ENCODE peak calls at places on chromosomes 12 and 14, in eight cellular contexts. P is sigmoid colon, B is esophagus squamous epithelium, T is GM12878, S is tibial nerve, Y is heart left ventricle, K is upper lobe of right lung, I is psoas muscle. N is an unnamed sample.
A peak's percentile ranks its signal among the peaks of the same experiment; 100 is the strongest.

GRCh38 chr14:31867570-31867969 is 209.5 kb upstream of the ARHGAP5 start:
- DNase-seq in P (no peak), B (no peak), T (no peak), S (no peak), Y (no peak), K (no peak), I (no peak), N (no peak)

GRCh38 chr12:26787125-26787495 is 45.9 kb downstream of the ITPR2 start:
- DNase-seq in P (no peak), B (no peak), T (no peak), S (no peak), Y (no peak), K (no peak), I (no peak), N (peak; percentile 68)

GRCh38 chr14:104724981-104725771 is 1.1 kb downstream of the ADSS1 start:
- DNase-seq in P (no peak), B (no peak), T (no peak), S (no peak), Y (peak; percentile 65), K (no peak), I (peak; percentile 91), N (no peak)

GRCh38 chr12:109482894-109483293 is 5.5 kb downstream of the UBE3B start:
- DNase-seq in P (no peak), B (no peak), T (no peak), S (no peak), Y (no peak), K (no peak), I (no peak), N (no peak)

GRCh38 chr12:95385646-95386045 is 88.3 kb upstream of the METAP2 start:
- DNase-seq in P (no peak), B (no peak), T (no peak), S (no peak), Y (no peak), K (no peak), I (no peak), N (peak; percentile 38)

GRCh38 chr14:24055971-24056799 is 4.4 kb downstream of the CARMIL3 start:
- DNase-seq in P (peak; percentile 42), B (no peak), T (no peak), S (no peak), Y (no peak), K (no peak), I (no peak), N (no peak)

GRCh38 chr14:23056956-23057756 is at the start of gene CDH24:
- DNase-seq in P (peak; percentile 86), B (no peak), T (no peak), S (peak; percentile 40), Y (peak; percentile 76), K (peak; percentile 85), I (peak; percentile 76), N (peak; percentile 58)

GRCh38 chr12:58588771-58589170 is 331.5 kb downstream of the LRIG3 start:
- DNase-seq in P (no peak), B (no peak), T (no peak), S (no peak), Y (no peak), K (no peak), I (no peak), N (peak; percentile 30)

GRCh38 chr12:84874125-84874824 is 38.3 kb downstream of the SLC6A15 start:
- DNase-seq in P (no peak), B (no peak), T (no peak), S (no peak), Y (no peak), K (no peak), I (no peak), N (peak; percentile 85)

DNA sequence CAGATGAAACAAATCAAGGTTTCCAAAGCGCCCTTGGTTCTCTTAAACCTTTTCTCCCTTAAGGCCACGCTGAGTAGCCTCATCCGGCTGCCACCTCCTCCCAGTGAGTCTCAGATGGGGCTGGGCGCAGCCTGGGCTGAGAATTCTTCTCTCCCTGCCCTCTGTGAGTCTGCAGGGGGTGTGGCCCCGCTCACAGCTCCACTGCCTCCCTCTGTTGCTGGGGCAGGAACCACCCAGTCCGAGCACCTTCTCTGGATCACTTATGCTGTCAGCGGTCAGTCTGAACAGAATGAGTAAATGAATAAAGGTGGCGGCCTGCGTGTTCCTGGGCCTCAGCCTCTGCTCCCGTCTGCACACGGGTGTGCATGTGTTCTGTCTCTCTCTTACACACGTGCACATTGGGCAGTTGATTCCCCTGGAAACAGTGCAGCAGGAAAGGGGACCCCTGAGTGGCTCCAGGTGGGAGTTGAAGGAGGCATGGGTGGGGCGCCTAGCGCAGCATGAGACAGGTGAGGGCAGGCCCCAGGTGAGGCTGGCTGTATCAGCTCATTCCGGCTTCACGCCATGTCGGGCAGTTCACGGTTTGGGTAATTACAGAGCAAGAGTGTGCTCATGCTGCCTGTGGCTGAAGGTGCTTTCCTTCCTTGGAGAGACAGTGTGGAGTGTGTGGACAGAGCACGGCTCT is 4.3 kb downstream of the PAPLN start:
- DNase-seq in P (peak; percentile 61), B (no peak), T (no peak), S (no peak), Y (no peak), K (no peak), I (no peak), N (no peak)
- H3K27ac ChIP-seq in P (peak overlapping the region; percentile 57), B (peak overlapping the region; percentile 62), T (no peak overlapping the region), S (peak overlapping the region; percentile 68), Y (no peak overlapping the region), K (no peak overlapping the region), I (no peak overlapping the region), N (no peak overlapping the region)

GRCh38 chr14:58865520-58866281 is 227.9 kb downstream of the DACT1 start:
- DNase-seq in P (no peak), B (no peak), T (no peak), S (no peak), Y (no peak), K (no peak), I (no peak), N (peak; percentile 70)
- H3K27ac ChIP-seq in P (no peak overlapping the region), B (no peak overlapping the region), T (no peak overlapping the region), S (peak overlapping the region; percentile 44), Y (peak overlapping the region; percentile 41), K (no peak overlapping the region), I (no peak overlapping the region), N (no peak overlapping the region)

GRCh38 chr12:86411710-86412109 is 155.5 kb upstream of the MGAT4C start:
- DNase-seq in P (no peak), B (no peak), T (no peak), S (no peak), Y (no peak), K (no peak), I (no peak), N (no peak)
- H3K27ac ChIP-seq in P (no peak overlapping the region), B (no peak overlapping the region), T (no peak overlapping the region), S (no peak overlapping the region), Y (no peak overlapping the region), K (no peak overlapping the region), I (no peak overlapping the region), N (no peak overlapping the region)

GRCh38 chr12:6631549-6631961 is 4.2 kb downstream of the LPAR5 start:
- DNase-seq in P (no peak), B (no peak), T (no peak), S (no peak), Y (no peak), K (no peak), I (no peak), N (no peak)

GRCh38 chr12:6630696-6631095 is 5.1 kb downstream of the LPAR5 start:
- DNase-seq in P (no peak), B (no peak), T (no peak), S (no peak), Y (no peak), K (no peak), I (peak; percentile 46), N (no peak)

GRCh38 chr12:6635856-6636521 is at the start of gene LPAR5:
- DNase-seq in P (no peak), B (no peak), T (no peak), S (no peak), Y (peak; percentile 25), K (no peak), I (peak; percentile 60), N (no peak)

GRCh38 chr12:6635375-6635855 is 344 bp downstream of the LPAR5 start:
- DNase-seq in P (no peak), B (no peak), T (no peak), S (no peak), Y (no peak), K (no peak), I (peak; percentile 35), N (no peak)

DNA sequence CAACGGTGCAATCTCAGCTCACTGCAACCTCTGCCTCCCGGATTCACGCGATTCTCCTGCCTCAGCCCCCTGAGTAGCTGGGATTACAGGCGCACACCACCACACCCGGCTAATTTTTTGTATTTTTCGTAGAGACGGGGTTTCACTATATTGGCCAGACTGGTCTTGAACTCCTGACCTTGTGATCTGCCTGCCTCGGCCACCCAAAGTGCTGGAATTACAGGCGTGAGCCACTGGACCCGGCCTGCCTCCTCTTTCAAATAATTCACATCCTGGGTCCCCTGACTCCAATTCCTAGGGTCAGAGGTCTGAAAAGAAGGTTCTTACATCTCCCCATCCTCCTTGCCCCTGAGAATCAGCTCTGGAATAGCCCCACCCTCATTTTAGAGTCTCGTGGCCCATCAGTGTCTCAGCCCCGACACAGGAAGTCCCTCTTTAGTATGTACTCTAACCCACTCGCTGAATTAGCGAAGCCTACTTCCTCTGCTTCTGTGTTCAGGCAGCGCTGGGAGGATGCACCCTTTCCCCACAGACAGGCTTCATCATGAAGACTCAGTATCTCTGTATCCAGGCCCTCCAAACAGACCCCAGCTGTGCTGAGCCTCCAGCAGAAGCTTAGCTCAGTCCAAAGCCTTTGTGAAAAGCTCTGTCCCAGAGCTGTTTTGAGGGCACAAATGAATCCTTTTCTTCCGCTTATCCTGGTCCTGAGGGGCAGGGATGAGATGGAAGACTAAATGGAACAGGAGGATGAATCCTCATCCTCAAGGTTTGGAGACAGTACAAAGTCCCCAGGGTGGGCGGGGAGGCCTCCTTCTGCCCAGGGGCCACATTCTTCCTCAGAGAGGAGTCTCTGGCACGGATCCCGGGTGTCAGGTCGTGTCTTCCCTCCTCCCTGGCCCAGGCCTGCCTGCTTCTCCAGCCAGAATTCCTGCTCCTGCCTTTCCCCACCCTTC is 3.5 kb downstream of the LPAR5 start:
- DNase-seq in P (no peak), B (no peak), T (peak; percentile 81), S (no peak), Y (peak; percentile 29), K (no peak), I (peak; percentile 40), N (no peak)
- H3K27ac ChIP-seq in P (peak overlapping the region; percentile 47), B (peak overlapping the region; percentile 35), T (peak overlapping the region; percentile 90), S (peak overlapping the region; percentile 72), Y (peak overlapping the region; percentile 54), K (peak overlapping the region; percentile 17), I (no peak overlapping the region), N (no peak overlapping the region)

N was measured in fibroblast of lung.